ENCODE peak calls at places on chromosomes 3 and 15, in eight cellular contexts. One of them, this sample, is unnamed.

GRCh38 chr15:63436872-63437375 is 55.3 kb upstream of the CA12 start:
- DNase-seq in Calu3: peak
- DNase-seq in AG09319: peak
- DNase-seq in HFFc6: peak
- DNase-seq in fibroblast of pulmonary artery: peak
- DNase-seq in type B pancreatic cell: no peak
- DNase-seq in neural crest cell: peak
- DNase-seq in brain microvascular endothelial cell: peak
- DNase-seq in this sample: peak

GRCh38 chr15:100111103-100112060 is 230.4 kb downstream of the ADAMTS17 start:
- DNase-seq in Calu3: peak
- DNase-seq in neural crest cell: no peak
- DNase-seq in type B pancreatic cell: no peak
- DNase-seq in AG09319: peak
- DNase-seq in fibroblast of pulmonary artery: peak
- DNase-seq in HFFc6: peak
- DNase-seq in brain microvascular endothelial cell: peak
- DNase-seq in this sample: peak

GRCh38 chr15:58221591-58222241 is 83.5 kb downstream of the AQP9 start:
- DNase-seq in AG09319: no peak
- DNase-seq in brain microvascular endothelial cell: peak
- DNase-seq in neural crest cell: no peak
- DNase-seq in HFFc6: peak
- DNase-seq in fibroblast of pulmonary artery: peak
- DNase-seq in Calu3: peak
- DNase-seq in type B pancreatic cell: no peak
- DNase-seq in this sample: no peak

GRCh38 chr15:82919231-82919886 is 33.2 kb downstream of the HOMER2 start:
- DNase-seq in Calu3: peak
- DNase-seq in type B pancreatic cell: no peak
- DNase-seq in neural crest cell: no peak
- DNase-seq in brain microvascular endothelial cell: no peak
- DNase-seq in fibroblast of pulmonary artery: no peak
- DNase-seq in HFFc6: no peak
- DNase-seq in AG09319: no peak
- DNase-seq in this sample: no peak

GRCh38 chr3:129003578-129004112 is 2.5 kb downstream of the EFCC1 start:
- DNase-seq in Calu3: peak
- DNase-seq in HFFc6: no peak
- DNase-seq in brain microvascular endothelial cell: no peak
- DNase-seq in fibroblast of pulmonary artery: no peak
- DNase-seq in AG09319: no peak
- DNase-seq in type B pancreatic cell: no peak
- DNase-seq in neural crest cell: no peak
- DNase-seq in this sample: no peak

GRCh38 chr15:50390549-50391264 is 33.5 kb upstream of the USP8 start:
- DNase-seq in HFFc6: no peak
- DNase-seq in neural crest cell: no peak
- DNase-seq in Calu3: no peak
- DNase-seq in AG09319: no peak
- DNase-seq in brain microvascular endothelial cell: no peak
- DNase-seq in type B pancreatic cell: no peak
- DNase-seq in fibroblast of pulmonary artery: no peak
- DNase-seq in this sample: no peak

GRCh38 chr3:127496256-127496655 is 94.3 kb downstream of the TPRA1 start:
- DNase-seq in type B pancreatic cell: no peak
- DNase-seq in AG09319: no peak
- DNase-seq in neural crest cell: no peak
- DNase-seq in fibroblast of pulmonary artery: no peak
- DNase-seq in HFFc6: no peak
- DNase-seq in Calu3: no peak
- DNase-seq in brain microvascular endothelial cell: no peak
- DNase-seq in this sample: no peak

GRCh38 chr15:74294010-74294409 is 57.9 kb downstream of the CCDC33 start:
- DNase-seq in type B pancreatic cell: no peak
- DNase-seq in neural crest cell: no peak
- DNase-seq in fibroblast of pulmonary artery: no peak
- DNase-seq in Calu3: no peak
- DNase-seq in AG09319: no peak
- DNase-seq in HFFc6: no peak
- DNase-seq in brain microvascular endothelial cell: no peak
- DNase-seq in this sample: no peak

GRCh38 chr3:43190682-43191081 is 84.8 kb upstream of the POMGNT2 start:
- DNase-seq in fibroblast of pulmonary artery: peak
- DNase-seq in neural crest cell: no peak
- DNase-seq in brain microvascular endothelial cell: peak
- DNase-seq in HFFc6: peak
- DNase-seq in AG09319: no peak
- DNase-seq in Calu3: no peak
- DNase-seq in type B pancreatic cell: no peak
- DNase-seq in this sample: peak

GRCh38 chr15:68990755-68991500 is 23.6 kb upstream of the NOX5 start:
- DNase-seq in fibroblast of pulmonary artery: no peak
- DNase-seq in neural crest cell: no peak
- DNase-seq in AG09319: no peak
- DNase-seq in HFFc6: no peak
- DNase-seq in Calu3: no peak
- DNase-seq in brain microvascular endothelial cell: no peak
- DNase-seq in type B pancreatic cell: no peak
- DNase-seq in this sample: no peak

GRCh38 chr3:58246148-58247051 is 8.8 kb downstream of the ABHD6 start:
- DNase-seq in AG09319: no peak
- DNase-seq in HFFc6: no peak
- DNase-seq in brain microvascular endothelial cell: no peak
- DNase-seq in fibroblast of pulmonary artery: no peak
- DNase-seq in Calu3: no peak
- DNase-seq in neural crest cell: no peak
- DNase-seq in type B pancreatic cell: no peak
- DNase-seq in this sample: no peak

DNA sequence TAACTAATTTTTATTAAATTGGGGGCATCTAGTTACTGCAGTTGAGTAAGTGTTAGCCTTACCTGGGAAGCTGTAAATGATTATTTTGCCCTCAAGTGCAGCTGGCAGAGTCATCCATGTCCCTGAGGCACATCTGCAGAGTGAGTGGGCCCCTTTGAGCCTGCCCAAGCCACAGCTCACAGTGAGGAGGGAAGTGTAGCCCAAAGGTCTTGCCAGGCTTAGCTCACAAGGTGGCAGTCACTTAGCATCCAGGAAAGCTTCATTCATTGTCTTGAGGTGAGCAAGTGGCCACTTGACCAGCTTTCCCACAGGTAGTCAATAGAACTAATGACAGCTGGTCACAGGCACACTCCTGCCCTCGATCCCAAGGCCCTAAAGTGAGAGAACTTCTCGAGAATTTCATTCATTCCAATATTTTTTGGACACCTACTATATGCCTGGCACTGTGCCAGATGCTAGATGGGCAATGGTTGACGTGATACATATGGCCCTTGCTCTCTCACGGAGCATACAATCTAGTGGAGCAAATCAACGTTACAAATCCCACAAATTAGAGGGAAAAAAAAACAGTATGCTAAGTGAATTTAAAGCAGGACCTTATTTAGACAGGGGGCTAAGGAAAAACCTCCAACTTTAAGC is 163.3 kb upstream of the IL12A start:
- DNase-seq in neural crest cell: no peak
- DNase-seq in Calu3: no peak
- DNase-seq in fibroblast of pulmonary artery: no peak
- DNase-seq in HFFc6: no peak
- DNase-seq in AG09319: no peak
- DNase-seq in type B pancreatic cell: no peak
- DNase-seq in brain microvascular endothelial cell: no peak
- DNase-seq in this sample: no peak
- TF ChIP-seq CTCF in neural crest cell: no peak
- TF ChIP-seq CTCF in Calu3: no peak
- TF ChIP-seq CTCF in fibroblast of pulmonary artery: no peak
- TF ChIP-seq CTCF in HFFc6: no peak
- TF ChIP-seq CTCF in AG09319: no peak
- TF ChIP-seq CTCF in type B pancreatic cell: no peak
- TF ChIP-seq CTCF in brain microvascular endothelial cell: no peak
- TF ChIP-seq CTCF in this sample: no peak

GRCh38 chr15:91021516-91022074 is 799 bp downstream of the VPS33B start:
- DNase-seq in brain microvascular endothelial cell: peak
- DNase-seq in fibroblast of pulmonary artery: no peak
- DNase-seq in AG09319: no peak
- DNase-seq in type B pancreatic cell: no peak
- DNase-seq in Calu3: no peak
- DNase-seq in HFFc6: peak
- DNase-seq in neural crest cell: no peak
- DNase-seq in this sample: no peak

GRCh38 chr15:91022832-91023129 is 387 bp upstream of the VPS33B start:
- DNase-seq in fibroblast of pulmonary artery: no peak
- DNase-seq in neural crest cell: no peak
- DNase-seq in AG09319: no peak
- DNase-seq in brain microvascular endothelial cell: no peak
- DNase-seq in Calu3: no peak
- DNase-seq in HFFc6: no peak
- DNase-seq in type B pancreatic cell: no peak
- DNase-seq in this sample: no peak

GRCh38 chr15:91018178-91018577 is 4.2 kb downstream of the VPS33B start:
- DNase-seq in Calu3: no peak
- DNase-seq in AG09319: no peak
- DNase-seq in HFFc6: no peak
- DNase-seq in type B pancreatic cell: no peak
- DNase-seq in fibroblast of pulmonary artery: no peak
- DNase-seq in neural crest cell: no peak
- DNase-seq in brain microvascular endothelial cell: no peak
- DNase-seq in this sample: no peak

GRCh38 chr15:91023720-91024119 is 1.3 kb upstream of the VPS33B start:
- DNase-seq in HFFc6: no peak
- DNase-seq in fibroblast of pulmonary artery: no peak
- DNase-seq in Calu3: no peak
- DNase-seq in type B pancreatic cell: no peak
- DNase-seq in brain microvascular endothelial cell: no peak
- DNase-seq in AG09319: no peak
- DNase-seq in neural crest cell: no peak
- DNase-seq in this sample: no peak

DNA sequence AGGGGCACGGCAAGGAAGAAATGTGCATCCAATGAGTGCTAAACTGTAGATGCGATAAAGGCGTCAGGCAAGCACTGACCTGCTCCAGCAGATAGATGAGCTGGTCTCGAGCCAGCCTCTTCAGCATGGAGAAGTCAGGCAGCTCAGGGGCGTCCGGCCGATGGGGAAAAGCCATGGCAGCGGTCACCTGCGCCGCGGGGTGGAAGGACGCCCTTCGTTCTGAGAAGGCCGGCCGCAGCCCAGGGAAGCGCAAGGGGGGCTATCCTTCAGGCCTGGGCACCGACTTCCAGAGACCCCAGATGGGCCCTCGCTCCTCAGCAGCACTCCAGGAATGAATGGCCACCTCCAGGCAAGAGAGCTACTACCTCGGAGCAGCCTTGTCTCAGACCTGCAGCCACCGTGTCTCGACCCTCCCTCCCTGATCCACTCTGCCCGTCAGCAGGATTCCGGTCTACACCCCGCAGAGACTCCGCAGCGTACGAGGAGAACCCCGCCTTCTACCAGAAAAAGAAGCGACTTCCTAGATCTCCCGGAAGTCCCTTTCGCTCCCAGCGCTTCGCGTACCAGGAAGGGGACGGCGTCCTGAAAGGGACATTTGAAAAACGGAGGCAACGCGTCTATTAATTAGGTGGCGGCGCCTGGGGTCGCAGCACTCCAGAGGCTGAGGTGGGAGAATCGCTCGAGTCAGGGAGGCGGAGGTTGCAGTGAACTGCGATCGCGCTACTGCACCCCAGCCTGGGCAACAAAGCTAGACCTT is at the start of gene VPS33B:
- DNase-seq in HFFc6: peak
- DNase-seq in type B pancreatic cell: peak
- DNase-seq in Calu3: peak
- DNase-seq in brain microvascular endothelial cell: peak
- DNase-seq in neural crest cell: peak
- DNase-seq in AG09319: peak
- DNase-seq in fibroblast of pulmonary artery: peak
- DNase-seq in this sample: peak
- TF ChIP-seq CTCF in HFFc6: no peak
- TF ChIP-seq CTCF in type B pancreatic cell: no peak
- TF ChIP-seq CTCF in Calu3: no peak
- TF ChIP-seq CTCF in brain microvascular endothelial cell: no peak
- TF ChIP-seq CTCF in neural crest cell: no peak
- TF ChIP-seq CTCF in AG09319: no peak
- TF ChIP-seq CTCF in fibroblast of pulmonary artery: no peak
- TF ChIP-seq CTCF in this sample: no peak

GRCh38 chr3:44477312-44478030 is at the start of gene ZNF445:
- DNase-seq in neural crest cell: peak
- DNase-seq in fibroblast of pulmonary artery: peak
- DNase-seq in type B pancreatic cell: peak
- DNase-seq in brain microvascular endothelial cell: peak
- DNase-seq in HFFc6: peak
- DNase-seq in AG09319: peak
- DNase-seq in Calu3: peak
- DNase-seq in this sample: no peak
- TF ChIP-seq CTCF in neural crest cell: no peak
- TF ChIP-seq CTCF in fibroblast of pulmonary artery: no peak
- TF ChIP-seq CTCF in type B pancreatic cell: no peak
- TF ChIP-seq CTCF in brain microvascular endothelial cell: no peak
- TF ChIP-seq CTCF in HFFc6: no peak
- TF ChIP-seq CTCF in AG09319: no peak
- TF ChIP-seq CTCF in Calu3: no peak
- TF ChIP-seq CTCF in this sample: no peak

GRCh38 chr3:190117995-190118394 is 2.7 kb downstream of the P3H2 start:
- DNase-seq in fibroblast of pulmonary artery: no peak
- DNase-seq in AG09319: no peak
- DNase-seq in HFFc6: no peak
- DNase-seq in type B pancreatic cell: no peak
- DNase-seq in Calu3: no peak
- DNase-seq in neural crest cell: no peak
- DNase-seq in brain microvascular endothelial cell: no peak
- DNase-seq in this sample: no peak

GRCh38 chr3:190121061-190121765 is 516 bp upstream of the P3H2 start:
- DNase-seq in neural crest cell: no peak
- DNase-seq in type B pancreatic cell: no peak
- DNase-seq in brain microvascular endothelial cell: no peak
- DNase-seq in AG09319: no peak
- DNase-seq in fibroblast of pulmonary artery: no peak
- DNase-seq in HFFc6: no peak
- DNase-seq in Calu3: no peak
- DNase-seq in this sample: no peak

GRCh38 chr3:190119734-190120133 is 963 bp downstream of the P3H2 start:
- DNase-seq in HFFc6: no peak
- DNase-seq in type B pancreatic cell: no peak
- DNase-seq in Calu3: no peak
- DNase-seq in AG09319: no peak
- DNase-seq in neural crest cell: no peak
- DNase-seq in brain microvascular endothelial cell: no peak
- DNase-seq in fibroblast of pulmonary artery: no peak
- DNase-seq in this sample: no peak

GRCh38 chr3:190122198-190122771 is 1.6 kb upstream of the P3H2 start:
- DNase-seq in AG09319: no peak
- DNase-seq in type B pancreatic cell: no peak
- DNase-seq in HFFc6: peak
- DNase-seq in fibroblast of pulmonary artery: peak
- DNase-seq in neural crest cell: no peak
- DNase-seq in brain microvascular endothelial cell: peak
- DNase-seq in Calu3: no peak
- DNase-seq in this sample: no peak

GRCh38 chr3:190120161-190121060 is at the start of gene P3H2:
- DNase-seq in brain microvascular endothelial cell: peak
- DNase-seq in HFFc6: peak
- DNase-seq in Calu3: peak
- DNase-seq in fibroblast of pulmonary artery: peak
- DNase-seq in AG09319: peak
- DNase-seq in type B pancreatic cell: peak
- DNase-seq in neural crest cell: peak
- DNase-seq in this sample: peak
- TF ChIP-seq CTCF in brain microvascular endothelial cell: peak
- TF ChIP-seq CTCF in HFFc6: peak
- TF ChIP-seq CTCF in Calu3: peak
- TF ChIP-seq CTCF in fibroblast of pulmonary artery: peak
- TF ChIP-seq CTCF in AG09319: peak
- TF ChIP-seq CTCF in type B pancreatic cell: peak
- TF ChIP-seq CTCF in neural crest cell: peak
- TF ChIP-seq CTCF in this sample: peak

This sample was measured in HFF-Myc.